ENCODE peak calls at places on chromosomes 4 and X, in eight cellular contexts. One of them, this sample, is unnamed.

GRCh38 chr4:7275067-7275466 is 82.7 kb downstream of the SORCS2 start:
- DNase-seq in AML-193: no peak
- DNase-seq in T-helper 1 cell: no peak
- DNase-seq in H54: no peak
- DNase-seq in Peyer's patch: no peak
- DNase-seq in lung microvascular endothelial cell: no peak
- DNase-seq in AG09319: no peak
- DNase-seq in stimulated activated CD8-positive, alpha-beta memory T cell treated with anti-CD3 and anti-CD28 coated beads, Interleukin-4, amount 100 ng/mL, for 48 hours: no peak
- DNase-seq in this sample: no peak

GRCh38 chr4:13534344-13535063 is 9.8 kb downstream of the NKX3-2 start:
- DNase-seq in AML-193: no peak
- DNase-seq in T-helper 1 cell: no peak
- DNase-seq in H54: no peak
- DNase-seq in Peyer's patch: no peak
- DNase-seq in lung microvascular endothelial cell: no peak
- DNase-seq in AG09319: no peak
- DNase-seq in stimulated activated CD8-positive, alpha-beta memory T cell treated with anti-CD3 and anti-CD28 coated beads, Interleukin-4, amount 100 ng/mL, for 48 hours: no peak
- DNase-seq in this sample: no peak

GRCh38 chr4:170114636-170115035 is 24.9 kb upstream of the AADAT start:
- DNase-seq in AML-193: no peak
- DNase-seq in T-helper 1 cell: no peak
- DNase-seq in H54: no peak
- DNase-seq in Peyer's patch: no peak
- DNase-seq in lung microvascular endothelial cell: no peak
- DNase-seq in AG09319: no peak
- DNase-seq in stimulated activated CD8-positive, alpha-beta memory T cell treated with anti-CD3 and anti-CD28 coated beads, Interleukin-4, amount 100 ng/mL, for 48 hours: no peak
- DNase-seq in this sample: no peak

GRCh38 chr4:39319678-39320077 is 46.5 kb downstream of the RFC1 start:
- DNase-seq in AML-193: no peak
- DNase-seq in T-helper 1 cell: no peak
- DNase-seq in H54: peak
- DNase-seq in Peyer's patch: no peak
- DNase-seq in lung microvascular endothelial cell: peak
- DNase-seq in AG09319: peak
- DNase-seq in stimulated activated CD8-positive, alpha-beta memory T cell treated with anti-CD3 and anti-CD28 coated beads, Interleukin-4, amount 100 ng/mL, for 48 hours: no peak
- DNase-seq in this sample: no peak

GRCh38 chr4:122500852-122501501 is 44.5 kb upstream of the IL2 start:
- DNase-seq in AML-193: no peak
- DNase-seq in T-helper 1 cell: no peak
- DNase-seq in H54: no peak
- DNase-seq in Peyer's patch: no peak
- DNase-seq in lung microvascular endothelial cell: peak
- DNase-seq in AG09319: no peak
- DNase-seq in stimulated activated CD8-positive, alpha-beta memory T cell treated with anti-CD3 and anti-CD28 coated beads, Interleukin-4, amount 100 ng/mL, for 48 hours: no peak
- DNase-seq in this sample: no peak

GRCh38 chrX:130263016-130263415 is 5.7 kb downstream of the ZNF280C start:
- DNase-seq in AML-193: no peak
- DNase-seq in T-helper 1 cell: no peak
- DNase-seq in H54: no peak
- DNase-seq in Peyer's patch: no peak
- DNase-seq in lung microvascular endothelial cell: no peak
- DNase-seq in AG09319: no peak
- DNase-seq in stimulated activated CD8-positive, alpha-beta memory T cell treated with anti-CD3 and anti-CD28 coated beads, Interleukin-4, amount 100 ng/mL, for 48 hours: no peak
- DNase-seq in this sample: no peak

GRCh38 chrX:57900961-57901360 is 9.3 kb downstream of the ZXDA start:
- DNase-seq in AML-193: no peak
- DNase-seq in T-helper 1 cell: no peak
- DNase-seq in H54: no peak
- DNase-seq in Peyer's patch: no peak
- DNase-seq in lung microvascular endothelial cell: peak
- DNase-seq in AG09319: no peak
- DNase-seq in stimulated activated CD8-positive, alpha-beta memory T cell treated with anti-CD3 and anti-CD28 coated beads, Interleukin-4, amount 100 ng/mL, for 48 hours: no peak
- DNase-seq in this sample: no peak

GRCh38 chrX:135985974-135986312 is 708 bp downstream of the SLC9A6 start:
- DNase-seq in AML-193: no peak
- DNase-seq in T-helper 1 cell: no peak
- DNase-seq in H54: no peak
- DNase-seq in Peyer's patch: no peak
- DNase-seq in lung microvascular endothelial cell: no peak
- DNase-seq in AG09319: no peak
- DNase-seq in stimulated activated CD8-positive, alpha-beta memory T cell treated with anti-CD3 and anti-CD28 coated beads, Interleukin-4, amount 100 ng/mL, for 48 hours: no peak
- DNase-seq in this sample: no peak

GRCh38 chrX:23907106-23907495 is 637 bp downstream of the APOO start:
- DNase-seq in AML-193: no peak
- DNase-seq in T-helper 1 cell: peak
- DNase-seq in H54: no peak
- DNase-seq in Peyer's patch: no peak
- DNase-seq in lung microvascular endothelial cell: no peak
- DNase-seq in AG09319: no peak
- DNase-seq in stimulated activated CD8-positive, alpha-beta memory T cell treated with anti-CD3 and anti-CD28 coated beads, Interleukin-4, amount 100 ng/mL, for 48 hours: no peak
- DNase-seq in this sample: no peak

GRCh38 chr4:152077582-152077981 is 316.8 kb upstream of the GATB start:
- DNase-seq in AML-193: no peak
- DNase-seq in T-helper 1 cell: no peak
- DNase-seq in H54: no peak
- DNase-seq in Peyer's patch: no peak
- DNase-seq in lung microvascular endothelial cell: no peak
- DNase-seq in AG09319: no peak
- DNase-seq in stimulated activated CD8-positive, alpha-beta memory T cell treated with anti-CD3 and anti-CD28 coated beads, Interleukin-4, amount 100 ng/mL, for 48 hours: no peak
- DNase-seq in this sample: no peak

GRCh38 chr4:154186888-154187287 is 304.7 kb downstream of the DCHS2 start:
- DNase-seq in AML-193: no peak
- DNase-seq in T-helper 1 cell: no peak
- DNase-seq in H54: no peak
- DNase-seq in Peyer's patch: no peak
- DNase-seq in lung microvascular endothelial cell: no peak
- DNase-seq in AG09319: no peak
- DNase-seq in stimulated activated CD8-positive, alpha-beta memory T cell treated with anti-CD3 and anti-CD28 coated beads, Interleukin-4, amount 100 ng/mL, for 48 hours: no peak
- DNase-seq in this sample: no peak

GRCh38 chr4:24507439-24507838 is 76.9 kb downstream of the DHX15 start:
- DNase-seq in AML-193: no peak
- DNase-seq in T-helper 1 cell: no peak
- DNase-seq in H54: no peak
- DNase-seq in Peyer's patch: no peak
- DNase-seq in lung microvascular endothelial cell: no peak
- DNase-seq in AG09319: no peak
- DNase-seq in stimulated activated CD8-positive, alpha-beta memory T cell treated with anti-CD3 and anti-CD28 coated beads, Interleukin-4, amount 100 ng/mL, for 48 hours: no peak
- DNase-seq in this sample: no peak

GRCh38 chr4:16289872-16290554 is 63.7 kb upstream of the TAPT1 start:
- DNase-seq in AML-193: peak
- DNase-seq in T-helper 1 cell: no peak
- DNase-seq in H54: peak
- DNase-seq in Peyer's patch: no peak
- DNase-seq in lung microvascular endothelial cell: peak
- DNase-seq in AG09319: no peak
- DNase-seq in stimulated activated CD8-positive, alpha-beta memory T cell treated with anti-CD3 and anti-CD28 coated beads, Interleukin-4, amount 100 ng/mL, for 48 hours: no peak
- DNase-seq in this sample: no peak

GRCh38 chrX:9500584-9500983 is 35.7 kb downstream of the TBL1X start:
- DNase-seq in AML-193: no peak
- DNase-seq in T-helper 1 cell: no peak
- DNase-seq in H54: no peak
- DNase-seq in Peyer's patch: no peak
- DNase-seq in lung microvascular endothelial cell: no peak
- DNase-seq in AG09319: no peak
- DNase-seq in stimulated activated CD8-positive, alpha-beta memory T cell treated with anti-CD3 and anti-CD28 coated beads, Interleukin-4, amount 100 ng/mL, for 48 hours: no peak
- DNase-seq in this sample: no peak

GRCh38 chr4:80197601-80198444 is 520 bp downstream of the PRDM8 start:
- DNase-seq in AML-193: no peak
- DNase-seq in T-helper 1 cell: no peak
- DNase-seq in H54: no peak
- DNase-seq in Peyer's patch: peak
- DNase-seq in lung microvascular endothelial cell: no peak
- DNase-seq in AG09319: no peak
- DNase-seq in stimulated activated CD8-positive, alpha-beta memory T cell treated with anti-CD3 and anti-CD28 coated beads, Interleukin-4, amount 100 ng/mL, for 48 hours: no peak
- DNase-seq in this sample: peak

GRCh38 chr4:141248029-141248428 is 27.3 kb downstream of the ZNF330 start:
- DNase-seq in AML-193: no peak
- DNase-seq in T-helper 1 cell: no peak
- DNase-seq in H54: no peak
- DNase-seq in Peyer's patch: no peak
- DNase-seq in lung microvascular endothelial cell: no peak
- DNase-seq in AG09319: peak
- DNase-seq in stimulated activated CD8-positive, alpha-beta memory T cell treated with anti-CD3 and anti-CD28 coated beads, Interleukin-4, amount 100 ng/mL, for 48 hours: no peak
- DNase-seq in this sample: no peak

GRCh38 chrX:51569561-51569960 is 49.2 kb downstream of the CENPVL3 start:
- DNase-seq in AML-193: no peak
- DNase-seq in T-helper 1 cell: no peak
- DNase-seq in H54: no peak
- DNase-seq in Peyer's patch: no peak
- DNase-seq in lung microvascular endothelial cell: no peak
- DNase-seq in AG09319: no peak
- DNase-seq in stimulated activated CD8-positive, alpha-beta memory T cell treated with anti-CD3 and anti-CD28 coated beads, Interleukin-4, amount 100 ng/mL, for 48 hours: no peak
- DNase-seq in this sample: no peak